ENCODE peak calls at places on chromosomes 6 and 20, in seven cellular contexts. O, Y, S, J, U, G and E are unnamed samples.

GRCh38 chr6:43113431-43114260 is 37.5 kb downstream of the PTK7 start:
- DNase-seq in S (no peak), U (peak), J (no peak), Y (no peak), G (no peak), O (no peak), E (no peak)

GRCh38 chr6:2599817-2600216 is 150.9 kb downstream of the MYLK4 start:
- DNase-seq in G (no peak), J (no peak), Y (no peak), O (no peak), U (no peak), S (no peak), E (no peak)

GRCh38 chr6:101730954-101731353 is 337.4 kb downstream of the GRIK2 start:
- DNase-seq in Y (no peak), S (peak), J (no peak), G (no peak), U (no peak), O (peak), E (no peak)

GRCh38 chr6:151413372-151414145 is 22.2 kb upstream of the ZBTB2 start:
- DNase-seq in U (no peak), G (no peak), J (no peak), O (no peak), Y (no peak), S (no peak), E (no peak)

GRCh38 chr20:17430515-17430914 is 100.7 kb downstream of the BFSP1 start:
- DNase-seq in U (no peak), J (no peak), O (no peak), Y (no peak), S (no peak), G (no peak), E (no peak)

GRCh38 chr20:50580016-50580747 is 70.0 kb downstream of the PTPN1 start:
- DNase-seq in Y (peak), U (peak), J (peak), S (peak), O (peak), G (no peak), E (peak)

GRCh38 chr6:113596907-113597583 is 260.1 kb upstream of the MARCKS start:
- DNase-seq in S (peak), U (no peak), J (no peak), O (no peak), G (no peak), Y (no peak), E (no peak)

GRCh38 chr6:82006027-82006738 is 241.4 kb downstream of the IBTK start:
- DNase-seq in S (peak), Y (peak), G (no peak), U (no peak), J (no peak), O (no peak), E (no peak)

GRCh38 chr6:109927052-109927451 is 51.1 kb upstream of the GPR6 start:
- DNase-seq in J (no peak), S (peak), O (no peak), G (no peak), Y (no peak), U (no peak), E (no peak)

GRCh38 chr20:34536798-34537394 is 20.7 kb downstream of the DYNLRB1 start:
- DNase-seq in J (no peak), S (no peak), Y (no peak), O (peak), U (peak), G (no peak), E (no peak)

GRCh38 chr6:44650947-44651346 is 263.4 kb downstream of the CDC5L start:
- DNase-seq in Y (no peak), G (no peak), U (no peak), J (no peak), S (peak), O (no peak), E (no peak)

GRCh38 chr6:1952726-1953360 is 292.6 kb downstream of the GMDS start:
- DNase-seq in J (peak), G (no peak), Y (peak), O (no peak), S (peak), U (no peak), E (no peak)

GRCh38 chr6:140205795-140206593 is 831.5 kb upstream of the CITED2 start:
- DNase-seq in S (no peak), O (no peak), G (no peak), J (no peak), U (no peak), Y (no peak), E (no peak)

GRCh38 chr6:148179786-148180185 is 162.9 kb upstream of the SASH1 start:
- DNase-seq in Y (peak), O (peak), J (peak), U (no peak), G (no peak), S (no peak), E (no peak)

GRCh38 chr20:24694727-24695528 is 225.5 kb downstream of the SYNDIG1 start:
- DNase-seq in U (peak), S (no peak), G (peak), J (no peak), O (no peak), Y (no peak), E (no peak)

GRCh38 chr6:81979329-81979728 is 226.8 kb upstream of the TENT5A start:
- DNase-seq in U (no peak), G (no peak), J (no peak), S (no peak), Y (no peak), O (no peak), E (no peak)

GRCh38 chr20:47660983-47661711 is 124.1 kb downstream of the SULF2 start:
- DNase-seq in G (no peak), J (no peak), S (no peak), U (no peak), Y (no peak), O (no peak), E (no peak)

GRCh38 chr20:62427172-62428007 is at the start of gene RBBP8NL:
- DNase-seq in G (no peak), U (no peak), Y (peak), S (no peak), O (no peak), J (no peak), E (no peak)

GRCh38 chr6:26272171-26272631 is 92.8 kb upstream of the BTN3A2 start:
- DNase-seq in Y (peak), J (no peak), O (no peak), S (no peak), U (peak), G (no peak), E (no peak)

GRCh38 chr6:2712102-2712501 is 38.6 kb downstream of the MYLK4 start:
- DNase-seq in S (no peak), G (no peak), Y (no peak), O (no peak), J (no peak), U (no peak), E (no peak)

GRCh38 chr20:51237278-51237677 is 214.4 kb upstream of the KCNG1 start:
- DNase-seq in U (no peak), J (no peak), Y (no peak), S (no peak), G (no peak), O (no peak), E (no peak)

GRCh38 chr20:40948352-40949267 is 80.0 kb upstream of the TOP1 start:
- DNase-seq in S (peak), Y (no peak), O (no peak), J (no peak), U (no peak), G (no peak), E (no peak)

GRCh38 chr20:61980647-61981583 is 84.8 kb downstream of the TAF4 start:
- DNase-seq in Y (peak), U (peak), G (no peak), O (no peak), S (no peak), J (peak), E (no peak)

GRCh38 chr20:21554985-21555384 is 41.1 kb upstream of the NKX2-2 start:
- DNase-seq in J (no peak), Y (no peak), S (no peak), U (no peak), G (no peak), O (no peak), E (no peak)

GRCh38 chr20:38599410-38599882 is 2.2 kb upstream of the ARHGAP40 start:
- DNase-seq in Y (peak), O (no peak), U (no peak), G (no peak), S (peak), J (no peak), E (no peak)

GRCh38 chr6:95091823-95092436 is 485.4 kb upstream of the MANEA start:
- DNase-seq in S (peak), Y (no peak), J (no peak), O (peak), G (no peak), U (no peak), E (no peak)

GRCh38 chr20:50930139-50931047 is 844 bp downstream of the ADNP start:
- DNase-seq in S (no peak), G (no peak), J (no peak), U (peak), Y (peak), O (no peak), E (no peak)

GRCh38 chr20:41001497-41001896 is 27.1 kb upstream of the TOP1 start:
- DNase-seq in U (no peak), Y (no peak), O (no peak), G (no peak), J (no peak), S (no peak), E (no peak)

GRCh38 chr6:105138141-105138540 is 41.7 kb downstream of the POPDC3 start:
- DNase-seq in J (no peak), S (no peak), O (no peak), G (no peak), Y (no peak), U (no peak), E (no peak)

GRCh38 chr6:105137388-105137787 is 42.4 kb downstream of the POPDC3 start:
- DNase-seq in S (peak), O (no peak), Y (no peak), G (no peak), U (no peak), J (no peak), E (no peak)

GRCh38 chr6:105135907-105136432 is 43.8 kb downstream of the POPDC3 start:
- DNase-seq in J (no peak), O (peak), U (no peak), Y (no peak), S (peak), G (no peak), E (no peak)

GRCh38 chr6:105136433-105137350 is 43.1 kb downstream of the POPDC3 start:
- DNase-seq in G (peak), J (peak), O (peak), U (peak), Y (peak), S (peak), E (peak)

DNA sequence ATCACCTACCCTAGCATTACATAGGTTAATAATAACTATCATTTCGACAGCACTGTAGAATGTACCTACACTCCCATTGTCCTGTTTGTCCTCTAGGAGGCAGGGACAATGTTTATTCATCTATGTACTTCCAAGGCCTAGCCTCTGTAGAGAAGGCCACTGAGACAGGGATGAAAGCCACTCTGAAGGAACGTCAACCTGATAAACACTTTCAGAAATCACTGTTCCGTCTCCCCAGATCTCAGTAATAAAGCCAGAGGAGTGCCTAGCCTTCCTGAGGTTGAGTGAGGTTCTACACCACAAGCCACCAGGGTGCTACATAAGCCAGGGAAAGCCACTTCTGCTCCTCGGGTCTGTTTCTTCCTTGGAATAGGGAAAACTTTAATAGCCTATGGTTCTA is 44.8 kb downstream of the POPDC3 start:
- DNase-seq in Y (peak), G (no peak), U (no peak), J (peak), O (peak), S (peak), E (no peak)
- TF ChIP-seq CTCF in Y (no peak), G (peak), U (no peak), J (peak), O (peak), S (peak), E (no peak)

DNA sequence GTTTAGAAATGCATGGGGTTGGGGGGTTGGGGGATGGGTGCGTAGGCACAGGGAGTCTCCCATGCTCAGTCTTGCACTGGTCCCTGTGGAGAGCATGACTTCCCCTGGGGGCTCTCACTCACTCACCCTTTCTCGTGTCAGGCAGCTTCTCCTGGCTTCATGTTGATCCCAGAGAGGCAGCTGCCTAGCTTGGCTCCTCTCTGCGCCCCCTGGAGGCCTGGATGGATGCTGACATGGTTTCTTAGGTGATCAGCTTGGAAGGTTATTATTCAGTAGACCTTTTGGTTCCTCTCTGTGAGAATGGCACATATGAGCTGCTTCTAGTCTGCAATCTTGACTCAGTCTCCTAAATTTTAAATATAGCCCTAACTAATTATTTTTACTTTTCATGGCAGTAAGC is 109.3 kb upstream of the FAM83B start:
- DNase-seq in Y (no peak), S (no peak), O (no peak), U (no peak), J (no peak), G (no peak), E (no peak)
- TF ChIP-seq CTCF in Y (peak), S (no peak), O (peak), U (no peak), J (no peak), G (no peak), E (peak)

DNA sequence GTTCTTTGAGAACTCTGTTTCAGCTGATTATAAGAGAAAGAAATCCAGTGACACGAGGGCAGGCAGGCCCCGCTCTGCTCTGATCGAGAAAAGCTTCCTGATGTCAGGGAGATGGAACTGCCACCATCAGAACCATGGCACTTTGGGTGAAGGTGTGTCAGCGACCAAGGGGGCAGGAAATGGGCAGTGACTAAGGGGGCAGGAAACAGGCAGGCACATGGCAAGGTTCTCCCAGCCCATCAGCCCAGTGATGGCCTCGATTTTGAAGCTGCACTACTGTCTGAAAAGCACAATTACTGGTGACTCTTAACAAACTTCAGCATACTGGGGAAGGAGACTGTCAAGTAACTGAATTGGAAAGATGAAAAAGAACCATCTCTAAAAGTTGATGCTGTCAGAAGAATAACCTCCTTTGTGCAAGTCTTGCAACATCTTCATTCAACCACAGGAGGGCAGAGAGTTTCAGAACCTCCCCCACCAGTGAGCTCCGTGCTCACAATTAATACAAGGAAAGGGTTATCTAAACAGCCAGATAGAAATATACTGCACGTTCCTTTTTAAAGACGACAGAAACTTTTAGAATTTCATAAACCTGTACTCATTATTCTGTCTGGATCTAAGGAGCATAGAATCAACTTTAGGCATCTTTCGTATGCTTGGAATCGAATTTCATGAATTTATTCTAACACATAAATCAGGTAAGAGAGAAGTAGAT is 39.1 kb downstream of the TMX4 start:
- DNase-seq in O (peak), U (no peak), J (peak), Y (peak), S (peak), G (no peak), E (no peak)
- TF ChIP-seq CTCF in O (peak), U (no peak), J (peak), Y (no peak), S (peak), G (peak), E (peak)

DNA sequence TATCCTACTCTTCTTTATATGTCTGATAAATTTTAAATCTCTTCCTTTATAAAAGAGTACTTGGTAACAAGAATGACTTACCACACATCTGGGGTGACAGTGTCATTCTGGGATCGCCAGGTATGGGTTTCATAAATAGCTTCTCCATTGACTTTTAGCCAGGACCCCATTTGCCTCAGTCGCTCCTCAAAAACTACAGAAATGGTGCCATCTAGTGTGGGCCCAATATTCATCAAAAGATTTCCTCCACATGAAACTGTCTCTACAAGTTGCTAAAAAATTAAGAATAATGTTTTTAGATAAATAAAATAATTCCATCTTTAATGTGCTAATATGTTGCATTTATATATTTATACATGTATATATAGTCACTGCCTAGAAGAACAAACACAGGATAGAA is 9.7 kb downstream of the FUCA2 start:
- DNase-seq in G (no peak), U (no peak), Y (no peak), O (no peak), J (no peak), S (no peak), E (no peak)
- TF ChIP-seq CTCF in G (peak), U (no peak), Y (no peak), O (no peak), J (no peak), S (peak), E (peak)

GRCh38 chr6:137202078-137202477 is 17.1 kb downstream of the IFNGR1 start:
- DNase-seq in G (no peak), U (no peak), J (no peak), S (no peak), Y (no peak), O (no peak), E (no peak)
- TF ChIP-seq CTCF in G (peak), U (no peak), J (peak), S (peak), Y (no peak), O (no peak), E (peak)

GRCh38 chr6:100724696-100725095 is 156.4 kb downstream of the ASCC3 start:
- DNase-seq in O (no peak), G (no peak), Y (no peak), S (peak), J (no peak), U (no peak), E (no peak)

GRCh38 chr6:100721256-100721655 is 159.9 kb downstream of the ASCC3 start:
- DNase-seq in G (no peak), O (no peak), S (no peak), J (no peak), Y (no peak), U (no peak), E (no peak)

GRCh38 chr6:100724222-100724621 is 156.9 kb downstream of the ASCC3 start:
- DNase-seq in U (no peak), J (no peak), O (no peak), G (no peak), Y (no peak), S (no peak), E (no peak)

GRCh38 chr6:100719883-100720682 is 161.0 kb downstream of the ASCC3 start:
- DNase-seq in S (peak), Y (no peak), J (peak), G (no peak), U (no peak), O (peak), E (no peak)
- TF ChIP-seq CTCF in S (peak), Y (no peak), J (peak), G (peak), U (no peak), O (peak), E (peak)

GRCh38 chr6:111027219-111027618 is 45.4 kb downstream of the RPF2 start:
- DNase-seq in O (no peak), U (no peak), J (no peak), G (no peak), Y (no peak), S (no peak), E (no peak)
- TF ChIP-seq CTCF in O (no peak), U (no peak), J (no peak), G (no peak), Y (no peak), S (no peak), E (peak)